ENCODE peak calls at places on chromosome 5, in six cellular contexts. E is keratinocyte; P is PC-9; N is stimulated activated CD4-positive, alpha-beta T cell treated with anti-CD3 and anti-CD28 coated beads, Interleukin-2, amount 100 ng/mL, for 24 hours; R is activated naive CD4-positive, alpha-beta T cell; Y is caudate nucleus. U is an unnamed sample.

GRCh38 chr5:101045689-101046088 is 142.6 kb upstream of the ST8SIA4 start:
- DNase-seq in P (no peak), Y (no peak), N (no peak), E (no peak), R (no peak), U (no peak)

GRCh38 chr5:180003145-180003544 is 68.4 kb downstream of the RNF130 start:
- DNase-seq in R (no peak), Y (no peak), N (no peak), E (no peak), P (no peak), U (no peak)

GRCh38 chr5:1726469-1726865 is 73.2 kb downstream of the MRPL36 start:
- DNase-seq in Y (no peak), R (no peak), P (no peak), N (no peak), E (no peak), U (no peak)

GRCh38 chr5:73153513-73153912 is 19.5 kb upstream of the TMEM174 start:
- DNase-seq in E (no peak), Y (no peak), R (no peak), P (no peak), N (no peak), U (no peak)

GRCh38 chr5:138952962-138953361 is 77.8 kb upstream of the LRRTM2 start:
- DNase-seq in P (no peak), N (no peak), R (no peak), E (no peak), Y (no peak), U (no peak)

GRCh38 chr5:147539053-147539452 is 29.2 kb upstream of the DPYSL3 start:
- DNase-seq in P (no peak), R (no peak), Y (no peak), E (no peak), N (no peak), U (no peak)

GRCh38 chr5:146643805-146644204 is 127.8 kb upstream of the GPR151 start:
- DNase-seq in E (no peak), P (no peak), Y (no peak), R (no peak), N (no peak), U (no peak)

GRCh38 chr5:34484591-34485228 is 171.4 kb upstream of the RAI14 start:
- DNase-seq in N (no peak), E (no peak), P (no peak), R (no peak), Y (no peak), U (no peak)

GRCh38 chr5:142396436-142396835 is 71.6 kb upstream of the SPRY4 start:
- DNase-seq in P (peak; percentile 23), N (no peak), E (no peak), Y (no peak), R (no peak), U (no peak)

GRCh38 chr5:89374818-89375521 is 492.0 kb upstream of the MEF2C start:
- DNase-seq in Y (no peak), N (no peak), R (no peak), E (no peak), P (no peak), U (no peak)

U was measured in epithelial cell of prostate.